ENCODE peak calls at places on chromosomes 3 and 15, in four cellular contexts. D is ovary, O is heart left ventricle, H is mesothelial cell of epicardium. V is an unnamed sample.

GRCh38 chr15:55873024-55873745 is 120.2 kb downstream of the NEDD4 start:
- DNase-seq in D (no peak), O (no peak), H (no peak), V (no peak)

GRCh38 chr3:194177156-194177555 is 41.2 kb downstream of the HES1 start:
- DNase-seq in D (no peak), O (no peak), H (no peak), V (no peak)

GRCh38 chr3:187967982-187968381 is 186.0 kb upstream of the LPP start:
- DNase-seq in D (no peak), O (no peak), H (no peak), V (no peak)

GRCh38 chr3:83523470-83524073 is 1435.2 kb upstream of the CADM2 start:
- DNase-seq in D (no peak), O (no peak), H (peak), V (no peak)

GRCh38 chr3:119559441-119559963 is at the start of gene CD80:
- DNase-seq in D (no peak), O (peak), H (no peak), V (no peak)

GRCh38 chr3:51938780-51939425 is 2.8 kb downstream of the RRP9 start:
- DNase-seq in D (no peak), O (no peak), H (peak), V (no peak)

GRCh38 chr15:47820047-47820779 is 102.9 kb downstream of the SEMA6D start:
- DNase-seq in D (peak), O (no peak), H (no peak), V (no peak)

GRCh38 chr15:26091184-26091583 is 228.1 kb upstream of the ATP10A start:
- DNase-seq in D (no peak), O (no peak), H (no peak), V (no peak)

GRCh38 chr3:186362988-186363387 is 954 bp upstream of the DGKG start:
- DNase-seq in D (no peak), O (no peak), H (no peak), V (no peak)

GRCh38 chr3:42518800-42519567 is 16.5 kb downstream of the VIPR1 start:
- DNase-seq in D (no peak), O (peak), H (no peak), V (no peak)

GRCh38 chr3:141465221-141465620 is 21.6 kb upstream of the RASA2 start:
- DNase-seq in D (no peak), O (no peak), H (no peak), V (no peak)

GRCh38 chr3:184582583-184582982 is 21.0 kb downstream of the EPHB3 start:
- DNase-seq in D (no peak), O (peak), H (no peak), V (no peak)

GRCh38 chr3:48974076-48974864 is 15.8 kb upstream of the P4HTM start:
- DNase-seq in D (no peak), O (no peak), H (no peak), V (no peak)

GRCh38 chr15:64112904-64113303 is 17.1 kb downstream of the SNX1 start:
- DNase-seq in D (no peak), O (no peak), H (no peak), V (no peak)

GRCh38 chr3:57956119-57956832 is 51.9 kb upstream of the FLNB start:
- DNase-seq in D (no peak), O (no peak), H (no peak), V (no peak)

GRCh38 chr3:54262541-54262940 is 140.2 kb downstream of the CACNA2D3 start:
- DNase-seq in D (no peak), O (no peak), H (no peak), V (no peak)

GRCh38 chr15:80613762-80614365 is 81.2 kb upstream of the ABHD17C start:
- DNase-seq in D (no peak), O (peak), H (no peak), V (no peak)

GRCh38 chr3:38018296-38019266 is 10.9 kb downstream of the PLCD1 start:
- DNase-seq in D (peak), O (no peak), H (no peak), V (no peak)

GRCh38 chr15:77985031-77985930 is 92.2 kb downstream of the TBC1D2B start:
- DNase-seq in D (peak), O (peak), H (no peak), V (no peak)

GRCh38 chr3:152151216-152151874 is 117.4 kb upstream of the MBNL1 start:
- DNase-seq in D (no peak), O (no peak), H (no peak), V (no peak)

GRCh38 chr15:52289629-52290081 is 5.9 kb downstream of the MYO5C start:
- DNase-seq in D (no peak), O (no peak), H (no peak), V (no peak)

GRCh38 chr3:71397046-71397445 is 186.5 kb downstream of the FOXP1 start:
- DNase-seq in D (no peak), O (no peak), H (no peak), V (no peak)

GRCh38 chr3:113167929-113168771 is 43.2 kb upstream of the BOC start:
- DNase-seq in D (no peak), O (no peak), H (no peak), V (no peak)

GRCh38 chr3:104635872-104636580 is 730.7 kb upstream of the ALCAM start:
- DNase-seq in D (no peak), O (no peak), H (no peak), V (no peak)
- TF ChIP-seq CTCF in D (no peak), O (no peak), H (no peak), V (no peak)

DNA sequence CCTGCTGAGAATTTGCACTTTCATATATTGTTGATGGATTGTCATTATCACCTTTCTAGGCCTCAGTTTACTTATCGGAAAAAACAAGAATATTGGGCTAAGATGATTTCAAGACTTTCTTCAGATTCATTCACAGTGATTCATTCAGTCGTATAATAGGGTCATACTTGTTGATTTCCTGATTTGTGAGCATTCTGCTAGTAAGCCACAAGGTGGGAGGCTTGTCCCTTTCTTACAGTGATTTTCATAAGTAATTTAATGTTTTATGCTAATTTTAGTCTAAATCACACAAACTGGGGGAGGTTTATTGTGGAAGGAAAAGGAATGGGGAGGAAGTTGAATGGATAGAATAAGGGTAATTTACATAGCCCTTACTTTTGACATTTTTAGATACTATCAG is 126.8 kb upstream of the GOLGA6L4 start:
- DNase-seq in D (no peak), O (no peak), H (no peak), V (no peak)
- TF ChIP-seq CTCF in D (no peak), O (no peak), H (no peak), V (no peak)

GRCh38 chr3:14375192-14375591 is 27.2 kb upstream of the SLC6A6 start:
- DNase-seq in D (no peak), O (no peak), H (no peak), V (no peak)
- TF ChIP-seq CTCF in D (no peak), O (no peak), H (no peak), V (no peak)

GRCh38 chr15:79209690-79210089 is 72.8 kb upstream of the ANKRD34C start:
- DNase-seq in D (no peak), O (no peak), H (no peak), V (no peak)
- TF ChIP-seq CTCF in D (no peak), O (no peak), H (peak), V (no peak)

GRCh38 chr3:8635625-8636024 is 9.0 kb downstream of the SSUH2 start:
- DNase-seq in D (no peak), O (no peak), H (no peak), V (no peak)
- TF ChIP-seq CTCF in D (no peak), O (no peak), H (no peak), V (no peak)

GRCh38 chr15:97747342-97747741 is 213.2 kb upstream of the ARRDC4 start:
- DNase-seq in D (no peak), O (no peak), H (no peak), V (no peak)

GRCh38 chr15:97748576-97748975 is 211.9 kb upstream of the ARRDC4 start:
- DNase-seq in D (no peak), O (no peak), H (no peak), V (no peak)

GRCh38 chr15:97750071-97750470 is 210.4 kb upstream of the ARRDC4 start:
- DNase-seq in D (no peak), O (no peak), H (no peak), V (no peak)

GRCh38 chr15:97745481-97746071 is 214.9 kb upstream of the ARRDC4 start:
- DNase-seq in D (no peak), O (no peak), H (no peak), V (peak)
- TF ChIP-seq CTCF in D (no peak), O (peak), H (peak), V (peak)

GRCh38 chr3:139839034-139839433 is 96.0 kb upstream of the CLSTN2 start:
- DNase-seq in D (no peak), O (no peak), H (no peak), V (no peak)
- TF ChIP-seq CTCF in D (no peak), O (no peak), H (no peak), V (no peak)

GRCh38 chr15:89399070-89399389 is 64.4 kb upstream of the POLG start:
- DNase-seq in D (no peak), O (no peak), H (no peak), V (no peak)

GRCh38 chr15:89400997-89401590 is 66.5 kb upstream of the POLG start:
- DNase-seq in D (no peak), O (no peak), H (no peak), V (no peak)

GRCh38 chr15:89400121-89400996 is 65.7 kb upstream of the POLG start:
- DNase-seq in D (no peak), O (no peak), H (no peak), V (no peak)

GRCh38 chr15:89397653-89398023 is 63.0 kb upstream of the POLG start:
- DNase-seq in D (no peak), O (no peak), H (no peak), V (no peak)

DNA sequence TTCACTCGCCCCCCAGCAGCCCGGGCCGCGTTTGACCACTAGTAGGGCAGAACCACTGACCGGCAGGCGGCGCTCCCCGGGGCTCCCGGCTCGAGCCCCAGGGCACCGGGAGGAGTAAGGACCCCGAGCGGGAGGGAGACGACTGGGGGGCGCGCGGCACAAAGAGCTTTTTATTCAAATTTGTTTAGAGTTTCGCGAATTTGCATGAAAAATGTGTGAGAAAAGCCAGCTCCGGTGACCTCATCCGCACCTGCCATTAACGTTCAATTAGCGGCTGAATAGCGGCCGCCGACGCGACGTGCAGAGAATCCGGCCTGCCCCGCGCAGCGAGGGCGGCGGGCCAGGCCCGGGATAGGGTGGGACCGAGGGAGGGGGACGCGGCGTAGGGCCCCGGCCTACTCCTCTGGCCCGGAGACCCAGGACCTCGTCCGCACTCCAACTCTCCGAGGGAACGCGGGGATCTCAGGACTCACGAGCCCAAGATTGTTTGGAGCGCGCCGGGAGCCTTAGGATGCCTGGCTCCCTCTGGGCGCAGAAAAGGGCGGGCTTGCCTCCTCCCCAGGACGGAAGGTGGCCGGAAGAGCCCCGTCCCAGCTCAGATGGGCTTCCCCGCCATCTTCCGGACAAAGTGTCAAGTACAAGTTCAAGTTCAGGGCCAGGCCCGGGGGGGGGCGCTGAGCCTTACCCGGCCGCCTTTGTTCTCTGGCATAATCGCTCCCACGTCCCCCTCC is 64.9 kb upstream of the POLG start:
- DNase-seq in D (no peak), O (no peak), H (no peak), V (peak)
- TF ChIP-seq CTCF in D (no peak), O (no peak), H (peak), V (peak)

GRCh38 chr15:72722071-72722696 is 36.2 kb downstream of the BBS4 start:
- DNase-seq in D (peak), O (peak), H (peak), V (no peak)
- TF ChIP-seq CTCF in D (peak), O (peak), H (peak), V (peak)

GRCh38 chr3:179276743-179277142 is 25.8 kb upstream of the KCNMB3 start:
- DNase-seq in D (no peak), O (no peak), H (no peak), V (no peak)

GRCh38 chr3:179268400-179269051 is 17.6 kb upstream of the KCNMB3 start:
- DNase-seq in D (no peak), O (no peak), H (no peak), V (no peak)

GRCh38 chr3:179269152-179269707 is 18.3 kb upstream of the KCNMB3 start:
- DNase-seq in D (no peak), O (no peak), H (no peak), V (no peak)

GRCh38 chr3:179276001-179276400 is 25.1 kb upstream of the KCNMB3 start:
- DNase-seq in D (no peak), O (no peak), H (no peak), V (no peak)

DNA sequence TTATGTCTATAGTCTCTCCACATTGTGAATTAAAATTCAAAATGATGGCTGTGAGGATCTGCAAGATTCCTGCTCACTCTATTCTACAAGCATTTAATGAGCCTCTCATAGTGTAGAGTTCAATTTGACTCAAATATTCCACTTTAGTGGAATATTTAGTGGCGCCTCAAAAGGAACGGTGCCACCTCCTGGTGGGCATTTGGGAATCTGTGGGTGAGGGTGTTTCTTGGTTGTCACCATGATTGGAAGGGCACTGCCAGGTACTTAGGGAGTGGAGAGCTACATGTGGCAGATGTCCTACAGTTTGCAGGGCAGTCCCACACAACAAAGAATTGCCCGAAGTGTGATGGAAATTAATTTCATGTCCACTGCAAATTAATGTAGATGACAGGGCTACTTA is 21.5 kb upstream of the KCNMB3 start:
- DNase-seq in D (no peak), O (no peak), H (no peak), V (no peak)
- TF ChIP-seq CTCF in D (no peak), O (peak), H (no peak), V (peak)